ENCODE peak calls at places on chromosome 1, in ten cellular contexts. L, R, E, S, O, J, W, P, Y and I are unnamed samples.

GRCh38 chr1:42753070-42753469 is 13.0 kb upstream of the CLDN19 start:
- DNase-seq in L (no peak), R (no peak), E (no peak), S (no peak), O (peak; percentile 67), J (no peak), W (no peak), P (no peak), Y (no peak), I (no peak)

GRCh38 chr1:169999357-169999756 is 75.1 kb downstream of the KIFAP3 start:
- DNase-seq in L (no peak), R (no peak), E (no peak), S (no peak), O (peak; percentile 3), J (peak; percentile 14), W (no peak), P (no peak), Y (peak; percentile 23), I (no peak)

GRCh38 chr1:201539561-201540404 is 856 bp downstream of the NAV1 start:
- DNase-seq in L (peak; percentile 45), R (peak; percentile 50), E (no peak), S (no peak), O (peak; percentile 75), J (peak; percentile 86), W (no peak), P (no peak), Y (peak; percentile 80), I (no peak)

GRCh38 chr1:179142889-179143299 is 61.0 kb downstream of the TOR3A start:
- DNase-seq in L (no peak), R (no peak), E (no peak), S (no peak), O (peak; percentile 66), J (no peak), W (no peak), P (peak; percentile 63), Y (no peak), I (no peak)

GRCh38 chr1:40712997-40713396 is 21.5 kb downstream of the NFYC start:
- DNase-seq in L (no peak), R (no peak), E (peak; percentile 65), S (no peak), O (peak; percentile 21), J (no peak), W (no peak), P (no peak), Y (peak; percentile 20), I (no peak)

GRCh38 chr1:171422489-171422888 is 62.8 kb upstream of the PRRC2C start:
- DNase-seq in L (no peak), R (no peak), E (no peak), S (no peak), O (no peak), J (no peak), W (no peak), P (no peak), Y (no peak), I (no peak)

GRCh38 chr1:87252406-87252805 is 76.3 kb upstream of the LMO4 start:
- DNase-seq in L (no peak), R (no peak), E (no peak), S (no peak), O (no peak), J (no peak), W (no peak), P (peak; percentile 1), Y (no peak), I (no peak)

GRCh38 chr1:230940848-230941247 is 37.8 kb downstream of the TTC13 start:
- DNase-seq in L (no peak), R (no peak), E (no peak), S (no peak), O (peak; percentile 51), J (no peak), W (no peak), P (no peak), Y (no peak), I (no peak)

GRCh38 chr1:59701376-59701775 is 113.4 kb upstream of the HOOK1 start:
- DNase-seq in L (no peak), R (no peak), E (no peak), S (no peak), O (no peak), J (no peak), W (no peak), P (no peak), Y (no peak), I (no peak)

GRCh38 chr1:44346184-44346583 is 8.9 kb downstream of the ERI3 start:
- DNase-seq in L (no peak), R (no peak), E (no peak), S (no peak), O (no peak), J (peak; percentile 32), W (no peak), P (no peak), Y (no peak), I (no peak)

GRCh38 chr1:182910143-182910542 is 42.8 kb downstream of the SHCBP1L start:
- DNase-seq in L (no peak), R (no peak), E (no peak), S (no peak), O (no peak), J (no peak), W (no peak), P (no peak), Y (no peak), I (no peak)

GRCh38 chr1:7576946-7577657 is 194.0 kb upstream of the VAMP3 start:
- DNase-seq in L (peak; percentile 23), R (no peak), E (peak; percentile 34), S (no peak), O (peak; percentile 33), J (no peak), W (no peak), P (no peak), Y (no peak), I (no peak)

GRCh38 chr1:189708674-189709073 is 769.0 kb downstream of the BRINP3 start:
- DNase-seq in L (no peak), R (no peak), E (no peak), S (no peak), O (peak; percentile 0), J (no peak), W (no peak), P (no peak), Y (no peak), I (no peak)

GRCh38 chr1:17861685-17862084 is 106.6 kb downstream of the ACTL8 start:
- DNase-seq in L (no peak), R (no peak), E (no peak), S (no peak), O (no peak), J (no peak), W (no peak), P (no peak), Y (no peak), I (no peak)

GRCh38 chr1:81305997-81306452 is 494.7 kb upstream of the ADGRL2 start:
- DNase-seq in L (peak; percentile 2), R (no peak), E (no peak), S (no peak), O (peak; percentile 14), J (peak; percentile 38), W (no peak), P (peak; percentile 24), Y (no peak), I (no peak)

GRCh38 chr1:220906561-220907334 is 27.5 kb downstream of the HLX start:
- DNase-seq in L (no peak), R (no peak), E (no peak), S (no peak), O (no peak), J (no peak), W (no peak), P (no peak), Y (no peak), I (no peak)

GRCh38 chr1:169741666-169742394 is 8.0 kb upstream of the SELE start:
- DNase-seq in L (no peak), R (no peak), E (no peak), S (no peak), O (peak; percentile 2), J (no peak), W (no peak), P (peak; percentile 77), Y (no peak), I (peak; percentile 86)

GRCh38 chr1:45721207-45721606 is 29.2 kb downstream of the IPP start:
- DNase-seq in L (no peak), R (no peak), E (no peak), S (no peak), O (peak; percentile 36), J (no peak), W (no peak), P (no peak), Y (no peak), I (no peak)

GRCh38 chr1:219374167-219374566 is 200.5 kb downstream of the LYPLAL1 start:
- DNase-seq in L (no peak), R (no peak), E (no peak), S (no peak), O (no peak), J (no peak), W (no peak), P (no peak), Y (no peak), I (no peak)

GRCh38 chr1:82625562-82625961 is 824.8 kb downstream of the ADGRL2 start:
- DNase-seq in L (no peak), R (no peak), E (no peak), S (no peak), O (no peak), J (no peak), W (no peak), P (no peak), Y (no peak), I (no peak)

GRCh38 chr1:168918860-168919741 is 187.4 kb upstream of the ATP1B1 start:
- DNase-seq in L (no peak), R (no peak), E (no peak), S (no peak), O (no peak), J (no peak), W (no peak), P (no peak), Y (no peak), I (no peak)

GRCh38 chr1:85289207-85289847 is 12.9 kb upstream of the BCL10 start:
- DNase-seq in L (no peak), R (no peak), E (no peak), S (no peak), O (peak; percentile 71), J (no peak), W (no peak), P (no peak), Y (no peak), I (no peak)

GRCh38 chr1:192524223-192524622 is 51.4 kb upstream of the RGS1 start:
- DNase-seq in L (no peak), R (no peak), E (no peak), S (no peak), O (peak; percentile 7), J (no peak), W (no peak), P (no peak), Y (no peak), I (no peak)